ENCODE peak calls at places on chromosomes 1 and 21, in nine cellular contexts. N, Z, D, C, O, T, J, E and P are unnamed samples.

GRCh38 chr1:34987018-34987417 is 1.9 kb upstream of the TMEM35B start:
- DNase-seq in E (no peak), Z (no peak), C (no peak), O (no peak), J (no peak), D (no peak), T (no peak), N (peak), P (no peak)

GRCh38 chr21:45970674-45971486 is 10.7 kb upstream of the COL6A1 start:
- DNase-seq in N (no peak), D (no peak), C (peak), T (peak), O (no peak), J (peak), E (peak), Z (peak), P (peak)

GRCh38 chr1:23343246-23344110 is 606 bp downstream of the HNRNPR start:
- DNase-seq in E (no peak), O (no peak), J (peak), D (peak), Z (no peak), C (peak), T (peak), N (no peak), P (peak)

GRCh38 chr1:93433407-93433961 is 14.4 kb upstream of the FNBP1L start:
- DNase-seq in J (no peak), D (no peak), C (no peak), E (no peak), N (no peak), Z (no peak), T (no peak), O (no peak), P (no peak)

GRCh38 chr1:27377760-27378495 is 3.3 kb upstream of the FCN3 start:
- DNase-seq in O (no peak), J (no peak), T (no peak), C (no peak), D (no peak), N (no peak), Z (no peak), E (no peak), P (no peak)

GRCh38 chr21:34526618-34527290 is 14.7 kb upstream of the KCNE1 start:
- DNase-seq in D (peak), C (peak), J (peak), O (peak), Z (peak), E (no peak), N (peak), T (peak), P (peak)

GRCh38 chr1:84152649-84153056 is 8.6 kb downstream of the PRKACB start:
- DNase-seq in N (no peak), C (no peak), D (no peak), J (no peak), T (no peak), E (no peak), Z (no peak), O (no peak), P (no peak)

GRCh38 chr1:44650159-44650831 is 24.0 kb downstream of the TMEM53 start:
- DNase-seq in O (no peak), T (no peak), C (peak), N (no peak), J (no peak), E (no peak), Z (no peak), D (no peak), P (no peak)

GRCh38 chr1:202237052-202237451 is 43.5 kb downstream of the LGR6 start:
- DNase-seq in O (no peak), T (peak), N (no peak), J (no peak), E (peak), C (peak), Z (peak), D (no peak), P (peak)

GRCh38 chr1:109944541-109944940 is 33.9 kb downstream of the CSF1 start:
- DNase-seq in D (no peak), N (no peak), J (no peak), O (no peak), E (no peak), C (no peak), Z (no peak), T (no peak), P (no peak)

GRCh38 chr1:161307230-161307768 is 2.5 kb downstream of the MPZ start:
- DNase-seq in O (no peak), J (peak), N (no peak), C (no peak), Z (peak), E (no peak), D (no peak), T (no peak), P (no peak)

GRCh38 chr1:172762087-172762486 is 103.2 kb downstream of the FASLG start:
- DNase-seq in Z (no peak), C (no peak), N (no peak), D (no peak), O (no peak), E (no peak), J (no peak), T (no peak), P (no peak)

GRCh38 chr1:201450721-201451291 is 18.2 kb downstream of the PHLDA3 start:
- DNase-seq in N (peak), E (peak), J (peak), Z (no peak), T (peak), D (no peak), O (peak), C (peak), P (no peak)

GRCh38 chr21:43297989-43298388 is 128.9 kb downstream of the SIK1 start:
- DNase-seq in J (no peak), N (no peak), O (no peak), D (no peak), E (peak), C (no peak), T (no peak), Z (no peak), P (no peak)

GRCh38 chr1:61627365-61627764 is 97.6 kb downstream of the TM2D1 start:
- DNase-seq in N (no peak), C (no peak), E (no peak), D (no peak), Z (no peak), J (peak), T (no peak), O (no peak), P (no peak)

GRCh38 chr1:212860713-212861581 is 2.9 kb downstream of the FLVCR1 start:
- DNase-seq in D (no peak), N (no peak), C (peak), J (peak), E (no peak), Z (no peak), O (no peak), T (peak), P (no peak)

GRCh38 chr1:54221113-54221834 is 21.3 kb downstream of the MRPL37 start:
- DNase-seq in D (no peak), E (no peak), Z (no peak), O (no peak), C (no peak), T (no peak), N (no peak), J (no peak), P (no peak)

GRCh38 chr1:54218883-54219687 is 19.1 kb downstream of the MRPL37 start:
- DNase-seq in T (no peak), O (no peak), J (peak), Z (no peak), E (no peak), D (peak), C (peak), N (no peak), P (no peak)

GRCh38 chr1:54220004-54220811 is 20.2 kb downstream of the MRPL37 start:
- DNase-seq in C (no peak), J (peak), Z (no peak), N (no peak), E (peak), O (no peak), T (peak), D (peak), P (no peak)

GRCh38 chr1:54221867-54222484 is 22.0 kb downstream of the MRPL37 start:
- DNase-seq in N (no peak), D (no peak), C (no peak), O (no peak), E (no peak), T (no peak), Z (no peak), J (no peak), P (no peak)

DNA sequence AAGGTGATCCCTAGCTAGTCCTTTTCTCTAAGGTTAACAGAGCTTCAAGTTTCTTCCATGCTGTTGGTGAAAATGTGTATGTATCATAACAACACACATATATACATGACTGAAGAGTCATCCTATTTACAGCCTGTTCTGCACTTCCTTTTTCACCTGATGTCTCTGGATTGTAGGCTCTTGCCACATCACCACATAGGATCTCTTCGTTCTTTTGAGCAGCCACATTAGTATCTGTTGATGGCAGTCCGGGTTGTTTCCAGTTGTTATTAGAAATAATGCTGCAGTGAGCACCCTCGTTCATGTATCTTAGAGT is 19.7 kb downstream of the MRPL37 start:
- DNase-seq in O (no peak), D (no peak), E (no peak), C (no peak), Z (no peak), J (no peak), T (no peak), N (no peak), P (no peak)
- TF ChIP-seq CTCF in O (no peak), D (no peak), E (no peak), C (no peak), Z (no peak), J (no peak), T (no peak), N (no peak), P (no peak)

GRCh38 chr1:33502726-33503125 is 30.3 kb downstream of the ZSCAN20 start:
- DNase-seq in N (no peak), E (no peak), O (peak), D (no peak), T (no peak), Z (no peak), C (no peak), J (peak), P (no peak)

GRCh38 chr1:33501309-33501708 is 28.9 kb downstream of the ZSCAN20 start:
- DNase-seq in E (no peak), D (no peak), Z (no peak), C (no peak), T (no peak), J (no peak), N (no peak), O (no peak), P (no peak)

GRCh38 chr1:33501774-33502173 is 29.3 kb downstream of the ZSCAN20 start:
- DNase-seq in O (no peak), Z (no peak), N (no peak), C (no peak), E (no peak), J (no peak), D (no peak), T (no peak), P (no peak)

GRCh38 chr1:33497410-33497809 is 25.0 kb downstream of the ZSCAN20 start:
- DNase-seq in T (no peak), C (no peak), Z (no peak), D (no peak), N (no peak), J (no peak), E (no peak), O (no peak), P (no peak)

DNA sequence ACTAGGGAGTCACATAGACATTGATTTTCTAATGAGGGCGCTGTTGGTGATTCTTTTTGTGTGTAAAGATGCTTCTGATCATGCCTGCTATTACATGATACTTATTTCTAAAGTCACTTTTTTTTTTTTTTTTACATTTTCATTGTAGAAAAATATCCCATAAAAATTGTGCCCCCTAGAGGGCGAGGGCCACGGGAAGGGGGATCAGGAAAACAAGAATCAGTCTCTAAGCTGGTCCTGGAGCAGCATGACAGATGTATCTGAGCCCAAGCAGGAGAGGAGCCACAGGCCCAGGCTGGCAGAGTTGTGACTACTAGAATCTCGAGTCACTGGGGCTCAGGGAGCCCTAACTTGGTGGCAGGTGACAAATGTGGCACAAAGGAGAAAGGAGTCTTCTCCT is 28.1 kb downstream of the ZSCAN20 start:
- DNase-seq in D (no peak), E (no peak), N (no peak), T (no peak), C (no peak), Z (no peak), O (no peak), J (no peak), P (no peak)
- TF ChIP-seq CTCF in D (no peak), E (no peak), N (peak), T (peak), C (peak), Z (no peak), O (no peak), J (peak), P (no peak)

GRCh38 chr1:29696656-29697390 is 460.5 kb downstream of the PTPRU start:
- DNase-seq in O (no peak), C (no peak), J (no peak), E (no peak), D (no peak), Z (no peak), N (no peak), T (no peak), P (no peak)

GRCh38 chr1:29695809-29696208 is 459.5 kb downstream of the PTPRU start:
- DNase-seq in D (no peak), C (no peak), E (no peak), N (no peak), O (no peak), J (no peak), Z (no peak), T (no peak), P (no peak)

GRCh38 chr1:29697391-29697780 is 461.1 kb downstream of the PTPRU start:
- DNase-seq in T (no peak), J (no peak), N (no peak), E (no peak), O (no peak), C (no peak), D (no peak), Z (no peak), P (no peak)

GRCh38 chr1:29698626-29699025 is 462.3 kb downstream of the PTPRU start:
- DNase-seq in E (no peak), Z (no peak), T (no peak), O (no peak), N (no peak), C (no peak), D (no peak), J (no peak), P (no peak)

DNA sequence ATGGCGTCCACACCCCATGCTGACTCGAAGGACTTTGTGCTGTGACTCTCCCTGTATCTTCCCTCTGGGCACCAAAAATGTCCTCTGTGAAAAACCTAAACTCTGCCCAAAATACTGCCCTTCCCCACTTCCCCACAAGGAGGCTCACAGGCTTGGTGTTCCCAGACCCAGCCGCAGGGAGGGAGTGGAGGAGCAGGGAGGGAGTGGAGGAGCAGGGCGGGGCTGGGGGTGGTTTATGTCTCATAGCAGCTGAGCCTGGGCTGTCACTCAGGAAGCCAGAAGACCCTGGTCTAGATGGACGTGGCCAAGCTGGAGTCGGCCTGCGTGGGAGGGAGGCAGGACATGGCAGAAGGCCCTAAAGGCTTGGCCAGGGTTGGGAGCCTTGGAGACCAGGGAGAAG is 461.7 kb downstream of the PTPRU start:
- DNase-seq in O (no peak), N (no peak), E (no peak), C (peak), Z (no peak), T (peak), D (peak), J (peak), P (no peak)
- TF ChIP-seq CTCF in O (peak), N (peak), E (peak), C (peak), Z (no peak), T (peak), D (no peak), J (peak), P (no peak)

GRCh38 chr1:7691557-7691956 is 79.5 kb upstream of the VAMP3 start:
- DNase-seq in C (no peak), J (no peak), T (no peak), N (no peak), Z (no peak), O (no peak), E (no peak), D (no peak), P (no peak)
- TF ChIP-seq CTCF in C (no peak), J (no peak), T (no peak), N (no peak), Z (no peak), O (no peak), E (no peak), D (no peak), P (no peak)

DNA sequence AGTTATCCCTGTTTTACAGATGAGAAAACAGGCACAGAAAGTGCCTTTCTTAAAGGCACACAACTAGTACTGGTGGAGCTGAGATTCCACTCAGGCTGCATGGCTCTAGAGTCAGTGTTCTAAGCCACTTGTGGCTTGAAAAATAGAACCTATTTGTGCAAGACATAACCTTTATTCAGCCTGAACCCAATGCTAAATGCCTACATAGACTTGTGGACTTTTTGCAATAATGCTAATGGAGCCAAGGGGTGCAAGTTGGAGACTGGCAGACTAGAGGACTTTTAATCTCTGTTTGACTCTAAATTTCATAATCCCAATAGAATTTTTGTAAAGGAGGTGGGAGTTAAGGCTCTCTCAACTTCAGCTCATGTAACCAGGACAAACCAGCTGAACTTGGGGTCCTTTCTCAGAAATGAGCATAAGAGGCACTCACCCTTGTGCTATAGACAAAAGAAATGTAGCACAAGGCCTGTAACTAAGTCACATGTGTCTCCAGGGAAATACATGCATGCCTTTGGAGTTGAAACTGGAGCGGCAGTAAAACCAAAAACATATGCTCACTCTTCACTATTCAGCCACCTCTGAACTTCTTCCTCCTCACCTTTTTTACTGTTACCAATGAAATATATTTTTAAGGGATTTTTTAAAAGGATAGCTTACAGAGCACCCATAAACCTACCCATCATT is 43.0 kb upstream of the AK4 start:
- DNase-seq in T (no peak), E (no peak), D (no peak), C (no peak), N (no peak), O (no peak), J (no peak), Z (no peak), P (no peak)
- TF ChIP-seq CTCF in T (no peak), E (no peak), D (no peak), C (no peak), N (no peak), O (no peak), J (no peak), Z (no peak), P (no peak)

DNA sequence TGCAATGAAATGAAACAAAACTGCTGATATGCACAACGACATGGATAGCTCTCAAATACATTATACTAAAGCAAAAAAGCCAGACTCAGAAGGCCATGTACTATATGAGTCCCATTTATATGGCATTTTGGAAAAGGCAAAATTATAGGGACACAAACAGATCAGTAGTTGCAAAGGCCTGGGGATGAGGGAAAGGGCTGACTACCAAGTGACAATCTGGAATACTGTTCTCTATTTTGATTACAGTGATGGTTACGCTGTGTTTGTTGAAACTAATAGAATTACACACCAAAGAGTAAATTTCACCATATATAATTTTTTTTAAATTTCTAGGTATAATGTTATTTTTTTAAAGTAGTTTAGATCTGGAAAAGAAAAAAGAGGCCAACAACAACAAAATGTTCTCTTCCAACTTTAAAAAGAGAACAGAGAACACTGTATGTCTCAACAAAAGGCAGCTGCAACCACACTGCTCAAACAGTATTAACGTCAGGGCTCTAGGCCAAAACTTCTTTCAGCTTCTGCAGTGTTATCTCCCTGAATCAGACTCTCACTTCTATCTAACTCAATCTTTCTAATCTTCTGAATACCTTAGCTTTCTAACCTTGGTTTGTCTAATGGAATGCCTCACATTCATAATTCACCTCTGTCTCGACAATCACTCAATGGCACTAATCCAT is 75.8 kb downstream of the FOXJ3 start:
- DNase-seq in N (no peak), E (no peak), D (no peak), T (peak), J (peak), Z (peak), C (no peak), O (peak), P (peak)
- TF ChIP-seq CTCF in N (no peak), E (no peak), D (no peak), T (no peak), J (no peak), Z (no peak), C (no peak), O (no peak), P (no peak)

GRCh38 chr1:193183019-193183643 is 3.3 kb downstream of the B3GALT2 start:
- DNase-seq in E (no peak), N (no peak), D (peak), O (peak), J (peak), Z (peak), T (peak), C (peak), P (peak)
- TF ChIP-seq CTCF in E (peak), N (peak), D (peak), O (peak), J (peak), Z (peak), T (peak), C (peak), P (peak)